ENCODE peak calls at places on chromosomes 4 and X, in five cellular contexts. One of them, this sample, is unnamed.

GRCh38 chr4:111556861-111557260 is 588.4 kb upstream of the FAM241A start:
- DNase-seq in transverse colon: no peak
- DNase-seq in astrocyte: no peak
- DNase-seq in AG10803: peak
- DNase-seq in HFF-Myc: no peak
- DNase-seq in this sample: no peak

GRCh38 chr4:41428941-41429669 is 108.9 kb upstream of the LIMCH1 start:
- DNase-seq in transverse colon: no peak
- DNase-seq in AG10803: no peak
- DNase-seq in HFF-Myc: no peak
- DNase-seq in astrocyte: no peak
- DNase-seq in this sample: no peak

GRCh38 chr4:158630893-158631292 is 40.8 kb downstream of the C4orf46 start:
- DNase-seq in transverse colon: peak
- DNase-seq in AG10803: no peak
- DNase-seq in astrocyte: peak
- DNase-seq in HFF-Myc: no peak
- DNase-seq in this sample: peak

GRCh38 chr4:114025176-114025777 is 45.8 kb upstream of the ARSJ start:
- DNase-seq in astrocyte: no peak
- DNase-seq in AG10803: no peak
- DNase-seq in transverse colon: peak
- DNase-seq in HFF-Myc: no peak
- DNase-seq in this sample: no peak

GRCh38 chr4:10831727-10832408 is 147.3 kb upstream of the CLNK start:
- DNase-seq in AG10803: no peak
- DNase-seq in transverse colon: no peak
- DNase-seq in HFF-Myc: no peak
- DNase-seq in astrocyte: no peak
- DNase-seq in this sample: no peak

GRCh38 chr4:127484101-127484500 is 148.7 kb upstream of the INTU start:
- DNase-seq in AG10803: no peak
- DNase-seq in HFF-Myc: no peak
- DNase-seq in transverse colon: no peak
- DNase-seq in astrocyte: no peak
- DNase-seq in this sample: no peak

GRCh38 chrX:50168305-50168704 is 32.5 kb downstream of the AKAP4 start:
- DNase-seq in AG10803: no peak
- DNase-seq in transverse colon: no peak
- DNase-seq in HFF-Myc: no peak
- DNase-seq in astrocyte: no peak
- DNase-seq in this sample: no peak

GRCh38 chr4:17577660-17578481 is 873 bp downstream of the LAP3 start:
- DNase-seq in AG10803: peak
- DNase-seq in transverse colon: peak
- DNase-seq in HFF-Myc: no peak
- DNase-seq in astrocyte: peak
- DNase-seq in this sample: no peak

GRCh38 chrX:1453390-1453783 is 678 bp upstream of the ASMTL start:
- DNase-seq in astrocyte: no peak
- DNase-seq in AG10803: no peak
- DNase-seq in transverse colon: no peak
- DNase-seq in HFF-Myc: no peak
- DNase-seq in this sample: no peak

GRCh38 chr4:61204353-61204752 is 4.2 kb downstream of the ADGRL3 start:
- DNase-seq in AG10803: no peak
- DNase-seq in HFF-Myc: no peak
- DNase-seq in astrocyte: peak
- DNase-seq in transverse colon: no peak
- DNase-seq in this sample: peak

GRCh38 chr4:77481856-77482255 is 123.8 kb upstream of the CXCL13 start:
- DNase-seq in astrocyte: peak
- DNase-seq in transverse colon: no peak
- DNase-seq in AG10803: peak
- DNase-seq in HFF-Myc: no peak
- DNase-seq in this sample: no peak

GRCh38 chr4:7984286-7984925 is 44.7 kb upstream of the AFAP1 start:
- DNase-seq in transverse colon: no peak
- DNase-seq in astrocyte: no peak
- DNase-seq in AG10803: no peak
- DNase-seq in HFF-Myc: no peak
- DNase-seq in this sample: no peak

GRCh38 chr4:86944964-86945781 is 10.4 kb downstream of the AFF1 start:
- DNase-seq in HFF-Myc: no peak
- DNase-seq in transverse colon: no peak
- DNase-seq in AG10803: no peak
- DNase-seq in astrocyte: no peak
- DNase-seq in this sample: no peak

GRCh38 chrX:129825746-129826505 is 17.8 kb downstream of the ZDHHC9 start:
- DNase-seq in transverse colon: peak
- DNase-seq in HFF-Myc: no peak
- DNase-seq in astrocyte: no peak
- DNase-seq in AG10803: no peak
- DNase-seq in this sample: no peak

GRCh38 chrX:134206221-134206620 is 30.8 kb upstream of the CCDC160 start:
- DNase-seq in HFF-Myc: no peak
- DNase-seq in transverse colon: no peak
- DNase-seq in astrocyte: no peak
- DNase-seq in AG10803: no peak
- DNase-seq in this sample: no peak

GRCh38 chrX:131441033-131441432 is 102.8 kb upstream of the OR13H1 start:
- DNase-seq in HFF-Myc: no peak
- DNase-seq in transverse colon: no peak
- DNase-seq in AG10803: no peak
- DNase-seq in astrocyte: no peak
- DNase-seq in this sample: no peak

GRCh38 chr4:183436417-183436816 is 8.0 kb upstream of the CDKN2AIP start:
- DNase-seq in transverse colon: no peak
- DNase-seq in AG10803: no peak
- DNase-seq in HFF-Myc: no peak
- DNase-seq in astrocyte: no peak
- DNase-seq in this sample: no peak

GRCh38 chr4:56315041-56315440 is 72.2 kb downstream of the AASDH start:
- DNase-seq in astrocyte: no peak
- DNase-seq in transverse colon: no peak
- DNase-seq in HFF-Myc: no peak
- DNase-seq in AG10803: no peak
- DNase-seq in this sample: no peak